ENCODE peak calls at places on chromosomes 5 and 9, in five cellular contexts. S, L, J, B and M are unnamed samples.
A peak's percentile ranks its signal among the peaks of the same experiment; 100 is the strongest.

GRCh38 chr5:151257731-151258715 is 5.0 kb downstream of the GM2A start:
- DNase-seq in J (no peak), L (no peak), B (no peak), S (no peak), M (no peak)

GRCh38 chr9:6842584-6842947 is 84.8 kb downstream of the KDM4C start:
- DNase-seq in S (no peak), B (no peak), J (no peak), L (no peak), M (no peak)

GRCh38 chr5:152688561-152689274 is 283.6 kb upstream of the NMUR2 start:
- DNase-seq in L (no peak), J (no peak), B (peak; percentile 36), S (peak; percentile 29), M (peak; percentile 70)

GRCh38 chr9:125393426-125393825 is 131.8 kb downstream of the GAPVD1 start:
- DNase-seq in J (no peak), L (no peak), S (no peak), B (no peak), M (no peak)

GRCh38 chr5:172115541-172115982 is 72.5 kb downstream of the STK10 start:
- DNase-seq in S (no peak), L (no peak), B (no peak), J (no peak), M (no peak)

GRCh38 chr5:31066655-31067328 is 126.7 kb upstream of the CDH6 start:
- DNase-seq in B (no peak), J (no peak), L (no peak), S (no peak), M (no peak)

GRCh38 chr9:99294850-99295461 is 72.9 kb downstream of the SEC61B start:
- DNase-seq in S (no peak), B (peak; percentile 18), L (no peak), J (no peak), M (no peak)

GRCh38 chr9:99307846-99308245 is 85.8 kb downstream of the SEC61B start:
- DNase-seq in L (no peak), J (no peak), S (no peak), B (no peak), M (no peak)

GRCh38 chr5:149596712-149597111 is 15.4 kb downstream of the ARHGEF37 start:
- DNase-seq in J (no peak), L (no peak), S (no peak), B (no peak), M (peak; percentile 2)

GRCh38 chr5:113693205-113693553 is 179.7 kb downstream of the YTHDC2 start:
- DNase-seq in S (no peak), L (peak; percentile 85), B (no peak), J (peak; percentile 50), M (peak; percentile 18)

GRCh38 chr9:116101516-116101915 is 52.1 kb upstream of the PAPPA start:
- DNase-seq in B (no peak), S (no peak), J (no peak), L (no peak), M (no peak)

GRCh38 chr5:118553662-118554061 is 434.7 kb downstream of the DTWD2 start:
- DNase-seq in S (peak; percentile 70), B (no peak), L (no peak), J (no peak), M (peak; percentile 11)

GRCh38 chr5:136149891-136150290 is 17.2 kb downstream of the SMAD5 start:
- DNase-seq in J (no peak), B (no peak), S (no peak), L (no peak), M (no peak)

GRCh38 chr9:121559183-121559582 is 59.5 kb upstream of the GGTA1 start:
- DNase-seq in L (no peak), J (no peak), S (no peak), B (no peak), M (peak; percentile 65)

GRCh38 chr5:61401726-61402125 is 69.7 kb downstream of the ZSWIM6 start:
- DNase-seq in L (no peak), B (no peak), S (no peak), J (no peak), M (no peak)

GRCh38 chr5:54845567-54845941 is 139.8 kb downstream of the ESM1 start:
- DNase-seq in L (no peak), J (no peak), S (no peak), B (no peak), M (no peak)

GRCh38 chr9:117718085-117718484 is 13.9 kb downstream of the TLR4 start:
- DNase-seq in S (no peak), L (no peak), B (no peak), J (no peak), M (no peak)

GRCh38 chr5:133108481-133108921 is 56.7 kb downstream of the HSPA4 start:
- DNase-seq in J (no peak), S (no peak), L (no peak), B (no peak), M (no peak)

GRCh38 chr5:60410427-60410826 is 289.5 kb downstream of the DEPDC1B start:
- DNase-seq in J (no peak), L (no peak), S (no peak), B (no peak), M (no peak)

GRCh38 chr5:158770506-158770905 is 329.2 kb downstream of the EBF1 start:
- DNase-seq in L (peak; percentile 50), S (no peak), B (no peak), J (no peak), M (no peak)

GRCh38 chr9:127873886-127874285 is 3.6 kb downstream of the AK1 start:
- DNase-seq in J (no peak), S (peak; percentile 89), L (no peak), B (no peak), M (peak; percentile 94)

GRCh38 chr9:14313951-14314423 is at the start of gene NFIB:
- DNase-seq in J (peak; percentile 67), L (peak; percentile 52), S (peak; percentile 62), B (peak; percentile 49), M (peak; percentile 58)

GRCh38 chr5:73997936-73998335 is 371.9 kb downstream of the ARHGEF28 start:
- DNase-seq in L (no peak), J (no peak), S (no peak), B (no peak), M (no peak)

GRCh38 chr9:105375323-105375722 is 72.5 kb upstream of the FSD1L start:
- DNase-seq in L (no peak), B (no peak), J (no peak), S (no peak), M (no peak)

GRCh38 chr9:135156525-135157510 is 69.3 kb downstream of the OLFM1 start:
- DNase-seq in J (no peak), S (peak; percentile 61), L (peak; percentile 90), B (no peak), M (peak; percentile 72)

GRCh38 chr9:133888048-133888778 is 103.9 kb downstream of the VAV2 start:
- DNase-seq in B (no peak), S (no peak), L (no peak), J (peak; percentile 64), M (no peak)

GRCh38 chr5:163760498-163760897 is 255.1 kb downstream of the MAT2B start:
- DNase-seq in B (no peak), L (no peak), S (no peak), J (no peak), M (no peak)

GRCh38 chr5:15260347-15261278 is 239.4 kb upstream of the FBXL7 start:
- DNase-seq in B (no peak), S (no peak), J (no peak), L (no peak), M (no peak)

GRCh38 chr5:171162602-171163001 is 146.4 kb upstream of the TLX3 start:
- DNase-seq in L (peak; percentile 71), B (peak; percentile 1), S (no peak), J (no peak), M (no peak)

GRCh38 chr9:122205176-122205575 is 23.6 kb downstream of the LHX6 start:
- DNase-seq in J (no peak), L (no peak), S (no peak), B (no peak), M (no peak)

GRCh38 chr5:179371681-179372675 is 26.7 kb upstream of the ADAMTS2 start:
- DNase-seq in J (peak; percentile 83), B (peak; percentile 86), L (peak; percentile 47), S (no peak), M (no peak)

GRCh38 chr5:98755406-98755805 is 18.1 kb upstream of the RGMB start:
- DNase-seq in J (no peak), L (no peak), B (no peak), S (no peak), M (no peak)

GRCh38 chr9:38671748-38672147 is 48.2 kb downstream of the FAM240B start:
- DNase-seq in J (no peak), B (no peak), S (no peak), L (no peak), M (no peak)

GRCh38 chr9:112784020-112784788 is 33.6 kb downstream of the SNX30 start:
- DNase-seq in S (no peak), B (peak; percentile 90), L (no peak), J (peak; percentile 18), M (peak; percentile 32)

GRCh38 chr5:105504-106080 is 13.6 kb downstream of the PLEKHG4B start:
- DNase-seq in B (peak; percentile 58), S (no peak), J (no peak), L (no peak), M (peak; percentile 21)

GRCh38 chr5:111070272-111071134 is 1.0 kb upstream of the TSLP start:
- DNase-seq in B (no peak), J (no peak), S (peak; percentile 30), L (peak; percentile 77), M (peak; percentile 34)

GRCh38 chr9:92977279-92977678 is 30.0 kb downstream of the FGD3 start:
- DNase-seq in L (no peak), B (no peak), S (no peak), J (peak; percentile 35), M (no peak)

GRCh38 chr5:137615171-137615775 is 116.1 kb upstream of the SPOCK1 start:
- DNase-seq in S (no peak), J (no peak), L (peak; percentile 33), B (no peak), M (no peak)

GRCh38 chr9:99419099-99419498 is 197.0 kb downstream of the SEC61B start:
- DNase-seq in J (no peak), S (no peak), L (no peak), B (peak; percentile 49), M (no peak)

GRCh38 chr5:148961261-148962199 is 101.3 kb downstream of the SH3TC2 start:
- DNase-seq in S (no peak), B (no peak), J (no peak), L (no peak), M (no peak)